ENCODE peak calls at places on chromosomes 1 and 21, in eight cellular contexts. One of them, this sample, is unnamed.

GRCh38 chr1:201399352-201400126 is 415 bp upstream of the LAD1 start:
- DNase-seq in progenitor cell of endocrine pancreas: peak
- DNase-seq in RWPE1: peak
- DNase-seq in HFFc6: no peak
- DNase-seq in ovary: no peak
- DNase-seq in NB4: no peak
- DNase-seq in cardiac fibroblast: no peak
- DNase-seq in nephron progenitor cell: peak
- DNase-seq in this sample: no peak

GRCh38 chr1:35691571-35692220 is 27.0 kb downstream of the C1orf216 start:
- DNase-seq in progenitor cell of endocrine pancreas: no peak
- DNase-seq in RWPE1: no peak
- DNase-seq in HFFc6: no peak
- DNase-seq in ovary: no peak
- DNase-seq in NB4: no peak
- DNase-seq in cardiac fibroblast: no peak
- DNase-seq in nephron progenitor cell: no peak
- DNase-seq in this sample: no peak

GRCh38 chr1:65207317-65207716 is 59.3 kb downstream of the AK4 start:
- DNase-seq in progenitor cell of endocrine pancreas: no peak
- DNase-seq in RWPE1: no peak
- DNase-seq in HFFc6: no peak
- DNase-seq in ovary: no peak
- DNase-seq in NB4: peak
- DNase-seq in cardiac fibroblast: no peak
- DNase-seq in nephron progenitor cell: no peak
- DNase-seq in this sample: no peak

GRCh38 chr1:81848880-81849500 is 48.3 kb downstream of the ADGRL2 start:
- DNase-seq in progenitor cell of endocrine pancreas: no peak
- DNase-seq in RWPE1: no peak
- DNase-seq in HFFc6: no peak
- DNase-seq in ovary: no peak
- DNase-seq in NB4: no peak
- DNase-seq in cardiac fibroblast: no peak
- DNase-seq in nephron progenitor cell: no peak
- DNase-seq in this sample: no peak

GRCh38 chr1:180150982-180151381 is 3.7 kb upstream of the QSOX1 start:
- DNase-seq in progenitor cell of endocrine pancreas: no peak
- DNase-seq in RWPE1: no peak
- DNase-seq in HFFc6: no peak
- DNase-seq in ovary: no peak
- DNase-seq in NB4: peak
- DNase-seq in cardiac fibroblast: peak
- DNase-seq in nephron progenitor cell: no peak
- DNase-seq in this sample: no peak

GRCh38 chr1:1136547-1137230 is 20.8 kb upstream of the C1orf159 start:
- DNase-seq in progenitor cell of endocrine pancreas: no peak
- DNase-seq in RWPE1: no peak
- DNase-seq in HFFc6: no peak
- DNase-seq in ovary: no peak
- DNase-seq in NB4: no peak
- DNase-seq in cardiac fibroblast: no peak
- DNase-seq in nephron progenitor cell: no peak
- DNase-seq in this sample: peak

GRCh38 chr1:119101563-119101962 is 38.9 kb downstream of the WARS2 start:
- DNase-seq in progenitor cell of endocrine pancreas: no peak
- DNase-seq in RWPE1: no peak
- DNase-seq in HFFc6: peak
- DNase-seq in ovary: no peak
- DNase-seq in NB4: no peak
- DNase-seq in cardiac fibroblast: peak
- DNase-seq in nephron progenitor cell: no peak
- DNase-seq in this sample: no peak

GRCh38 chr21:35408401-35408800 is 359.3 kb upstream of the RUNX1 start:
- DNase-seq in progenitor cell of endocrine pancreas: no peak
- DNase-seq in RWPE1: no peak
- DNase-seq in HFFc6: no peak
- DNase-seq in ovary: no peak
- DNase-seq in NB4: no peak
- DNase-seq in cardiac fibroblast: peak
- DNase-seq in nephron progenitor cell: no peak
- DNase-seq in this sample: no peak

GRCh38 chr1:178241057-178241456 is 147.2 kb downstream of the RASAL2 start:
- DNase-seq in progenitor cell of endocrine pancreas: no peak
- DNase-seq in RWPE1: peak
- DNase-seq in HFFc6: peak
- DNase-seq in ovary: no peak
- DNase-seq in NB4: no peak
- DNase-seq in cardiac fibroblast: peak
- DNase-seq in nephron progenitor cell: no peak
- DNase-seq in this sample: no peak

GRCh38 chr21:36589352-36589971 is 109.5 kb upstream of the SIM2 start:
- DNase-seq in progenitor cell of endocrine pancreas: no peak
- DNase-seq in RWPE1: peak
- DNase-seq in HFFc6: peak
- DNase-seq in ovary: peak
- DNase-seq in NB4: peak
- DNase-seq in cardiac fibroblast: peak
- DNase-seq in nephron progenitor cell: no peak
- DNase-seq in this sample: peak

GRCh38 chr1:25760871-25761270 is 39.1 kb upstream of the SELENON start:
- DNase-seq in progenitor cell of endocrine pancreas: no peak
- DNase-seq in RWPE1: no peak
- DNase-seq in HFFc6: no peak
- DNase-seq in ovary: no peak
- DNase-seq in NB4: no peak
- DNase-seq in cardiac fibroblast: no peak
- DNase-seq in nephron progenitor cell: no peak
- DNase-seq in this sample: no peak

GRCh38 chr1:221742555-221743415 is 896 bp upstream of the DUSP10 start:
- DNase-seq in progenitor cell of endocrine pancreas: peak
- DNase-seq in RWPE1: peak
- DNase-seq in HFFc6: peak
- DNase-seq in ovary: peak
- DNase-seq in NB4: peak
- DNase-seq in cardiac fibroblast: peak
- DNase-seq in nephron progenitor cell: peak
- DNase-seq in this sample: peak

GRCh38 chr1:64505232-64505943 is 35.5 kb downstream of the CACHD1 start:
- DNase-seq in progenitor cell of endocrine pancreas: peak
- DNase-seq in RWPE1: no peak
- DNase-seq in HFFc6: no peak
- DNase-seq in ovary: peak
- DNase-seq in NB4: no peak
- DNase-seq in cardiac fibroblast: no peak
- DNase-seq in nephron progenitor cell: peak
- DNase-seq in this sample: peak

GRCh38 chr1:112337028-112337531 is 58.9 kb upstream of the CTTNBP2NL start:
- DNase-seq in progenitor cell of endocrine pancreas: no peak
- DNase-seq in RWPE1: peak
- DNase-seq in HFFc6: peak
- DNase-seq in ovary: no peak
- DNase-seq in NB4: peak
- DNase-seq in cardiac fibroblast: peak
- DNase-seq in nephron progenitor cell: peak
- DNase-seq in this sample: peak

GRCh38 chr1:53145942-53146708 is 3.7 kb upstream of the SLC1A7 start:
- DNase-seq in progenitor cell of endocrine pancreas: peak
- DNase-seq in RWPE1: peak
- DNase-seq in HFFc6: peak
- DNase-seq in ovary: peak
- DNase-seq in NB4: no peak
- DNase-seq in cardiac fibroblast: peak
- DNase-seq in nephron progenitor cell: no peak
- DNase-seq in this sample: no peak

GRCh38 chr1:204684551-204685235 is 845 bp downstream of the LRRN2 start:
- DNase-seq in progenitor cell of endocrine pancreas: peak
- DNase-seq in RWPE1: no peak
- DNase-seq in HFFc6: no peak
- DNase-seq in ovary: peak
- DNase-seq in NB4: no peak
- DNase-seq in cardiac fibroblast: no peak
- DNase-seq in nephron progenitor cell: peak
- DNase-seq in this sample: no peak

GRCh38 chr1:226964611-226965486 is 24.8 kb downstream of the COQ8A start:
- DNase-seq in progenitor cell of endocrine pancreas: no peak
- DNase-seq in RWPE1: no peak
- DNase-seq in HFFc6: no peak
- DNase-seq in ovary: no peak
- DNase-seq in NB4: no peak
- DNase-seq in cardiac fibroblast: no peak
- DNase-seq in nephron progenitor cell: no peak
- DNase-seq in this sample: no peak

GRCh38 chr1:58783090-58783992 is 506 bp downstream of the JUN start:
- DNase-seq in progenitor cell of endocrine pancreas: peak
- DNase-seq in RWPE1: no peak
- DNase-seq in HFFc6: peak
- DNase-seq in ovary: peak
- DNase-seq in NB4: peak
- DNase-seq in cardiac fibroblast: peak
- DNase-seq in nephron progenitor cell: peak
- DNase-seq in this sample: peak

GRCh38 chr1:56531624-56532358 is 47.6 kb downstream of the PLPP3 start:
- DNase-seq in progenitor cell of endocrine pancreas: no peak
- DNase-seq in RWPE1: no peak
- DNase-seq in HFFc6: no peak
- DNase-seq in ovary: no peak
- DNase-seq in NB4: no peak
- DNase-seq in cardiac fibroblast: no peak
- DNase-seq in nephron progenitor cell: no peak
- DNase-seq in this sample: no peak

GRCh38 chr21:41170442-41170841 is 2.5 kb downstream of the BACE2 start:
- DNase-seq in progenitor cell of endocrine pancreas: peak
- DNase-seq in RWPE1: peak
- DNase-seq in HFFc6: peak
- DNase-seq in ovary: no peak
- DNase-seq in NB4: peak
- DNase-seq in cardiac fibroblast: peak
- DNase-seq in nephron progenitor cell: peak
- DNase-seq in this sample: peak

GRCh38 chr1:22320703-22321344 is 130.8 kb upstream of the ZBTB40 start:
- DNase-seq in progenitor cell of endocrine pancreas: no peak
- DNase-seq in RWPE1: no peak
- DNase-seq in HFFc6: no peak
- DNase-seq in ovary: no peak
- DNase-seq in NB4: no peak
- DNase-seq in cardiac fibroblast: no peak
- DNase-seq in nephron progenitor cell: no peak
- DNase-seq in this sample: no peak

GRCh38 chr21:41032536-41032935 is 135.4 kb upstream of the BACE2 start:
- DNase-seq in progenitor cell of endocrine pancreas: no peak
- DNase-seq in RWPE1: peak
- DNase-seq in HFFc6: peak
- DNase-seq in ovary: no peak
- DNase-seq in NB4: no peak
- DNase-seq in cardiac fibroblast: no peak
- DNase-seq in nephron progenitor cell: no peak
- DNase-seq in this sample: no peak

GRCh38 chr1:47725000-47725731 is 272.0 kb downstream of the TRABD2B start:
- DNase-seq in progenitor cell of endocrine pancreas: peak
- DNase-seq in RWPE1: no peak
- DNase-seq in HFFc6: no peak
- DNase-seq in ovary: no peak
- DNase-seq in NB4: no peak
- DNase-seq in cardiac fibroblast: no peak
- DNase-seq in nephron progenitor cell: peak
- DNase-seq in this sample: peak
- TF ChIP-seq CTCF in progenitor cell of endocrine pancreas: peak
- TF ChIP-seq CTCF in RWPE1: no peak
- TF ChIP-seq CTCF in HFFc6: no peak
- TF ChIP-seq CTCF in ovary: no peak
- TF ChIP-seq CTCF in NB4: no peak
- TF ChIP-seq CTCF in cardiac fibroblast: no peak
- TF ChIP-seq CTCF in nephron progenitor cell: peak
- TF ChIP-seq CTCF in this sample: no peak

DNA sequence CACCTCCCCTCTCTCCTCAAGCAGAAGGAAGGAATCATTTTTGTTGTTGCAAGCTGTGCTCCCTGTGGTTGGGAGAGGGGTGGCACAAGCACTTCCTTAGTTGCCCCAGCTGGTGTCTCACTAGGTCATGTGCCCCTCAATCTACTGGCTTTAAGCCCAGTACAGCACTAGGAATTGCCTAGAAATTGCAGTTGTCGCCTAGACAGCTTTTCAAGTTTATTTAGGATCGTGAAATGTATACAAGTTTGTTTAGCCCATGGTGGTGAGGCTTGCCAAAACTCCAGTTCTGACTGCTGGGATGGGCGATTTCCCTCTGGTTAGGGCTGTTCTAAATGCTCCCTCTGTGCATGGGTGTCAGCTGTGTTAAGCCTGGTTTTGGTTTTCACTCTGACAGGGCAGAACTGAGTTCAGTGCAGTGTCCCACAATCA is 126.8 kb upstream of the ZNF644 start:
- DNase-seq in progenitor cell of endocrine pancreas: no peak
- DNase-seq in RWPE1: no peak
- DNase-seq in HFFc6: no peak
- DNase-seq in ovary: no peak
- DNase-seq in NB4: no peak
- DNase-seq in cardiac fibroblast: no peak
- DNase-seq in nephron progenitor cell: no peak
- DNase-seq in this sample: no peak
- TF ChIP-seq CTCF in progenitor cell of endocrine pancreas: no peak
- TF ChIP-seq CTCF in RWPE1: no peak
- TF ChIP-seq CTCF in HFFc6: no peak
- TF ChIP-seq CTCF in ovary: no peak
- TF ChIP-seq CTCF in NB4: no peak
- TF ChIP-seq CTCF in cardiac fibroblast: no peak
- TF ChIP-seq CTCF in nephron progenitor cell: no peak
- TF ChIP-seq CTCF in this sample: no peak

GRCh38 chr1:224774378-224774777 is 155.1 kb upstream of the DNAH14 start:
- DNase-seq in progenitor cell of endocrine pancreas: no peak
- DNase-seq in RWPE1: no peak
- DNase-seq in HFFc6: no peak
- DNase-seq in ovary: no peak
- DNase-seq in NB4: peak
- DNase-seq in cardiac fibroblast: no peak
- DNase-seq in nephron progenitor cell: no peak
- DNase-seq in this sample: no peak
- TF ChIP-seq CTCF in progenitor cell of endocrine pancreas: no peak
- TF ChIP-seq CTCF in RWPE1: no peak
- TF ChIP-seq CTCF in HFFc6: peak
- TF ChIP-seq CTCF in ovary: no peak
- TF ChIP-seq CTCF in NB4: peak
- TF ChIP-seq CTCF in cardiac fibroblast: peak
- TF ChIP-seq CTCF in nephron progenitor cell: peak
- TF ChIP-seq CTCF in this sample: peak

DNA sequence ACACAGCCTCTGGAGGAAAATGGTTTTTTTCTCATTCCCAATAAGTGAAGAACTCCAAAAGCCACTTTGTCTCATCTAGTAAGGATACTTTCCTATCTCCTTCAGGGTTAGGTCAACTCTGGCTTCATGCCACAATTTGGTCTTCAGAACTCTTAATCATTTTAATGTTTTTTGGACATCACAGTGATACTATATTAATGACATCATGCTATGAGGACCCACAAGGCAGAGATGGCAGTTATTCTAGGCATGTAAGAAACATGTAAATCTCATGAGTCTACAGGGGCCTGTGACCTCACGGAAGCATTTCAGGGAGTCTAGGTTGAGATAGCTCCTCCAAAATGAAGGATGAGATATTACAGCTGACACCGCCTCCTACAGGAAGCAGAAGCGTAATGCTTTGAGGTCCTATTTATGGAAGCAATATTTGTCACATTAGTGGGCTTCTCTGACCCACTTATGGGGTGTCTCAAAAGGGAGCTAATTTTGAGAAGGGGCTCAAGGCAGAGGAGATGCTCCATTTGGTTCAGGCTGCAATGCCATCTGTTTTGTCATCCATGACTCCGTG is 5.0 kb upstream of the GPR137B start:
- DNase-seq in progenitor cell of endocrine pancreas: no peak
- DNase-seq in RWPE1: no peak
- DNase-seq in HFFc6: no peak
- DNase-seq in ovary: no peak
- DNase-seq in NB4: no peak
- DNase-seq in cardiac fibroblast: no peak
- DNase-seq in nephron progenitor cell: no peak
- DNase-seq in this sample: no peak
- TF ChIP-seq CTCF in progenitor cell of endocrine pancreas: no peak
- TF ChIP-seq CTCF in RWPE1: no peak
- TF ChIP-seq CTCF in HFFc6: peak
- TF ChIP-seq CTCF in ovary: no peak
- TF ChIP-seq CTCF in NB4: no peak
- TF ChIP-seq CTCF in cardiac fibroblast: no peak
- TF ChIP-seq CTCF in nephron progenitor cell: no peak
- TF ChIP-seq CTCF in this sample: peak

This sample was measured in GM13977.